ENCODE peak calls at places on chromosomes 6 and 20, in five cellular contexts. E, X, Y, C and F are unnamed samples.
A peak's percentile ranks its signal among the peaks of the same experiment; 100 is the strongest.

GRCh38 chr6:87925373-87926060 is 122.1 kb upstream of the SPACA1 start:
- DNase-seq in E (no peak), X (no peak), Y (no peak), C (no peak), F (no peak)

GRCh38 chr20:46681032-46681854 is 8.0 kb downstream of the TP53RK start:
- DNase-seq in E (peak; percentile 75), X (peak; percentile 5), Y (peak; percentile 54), C (peak; percentile 93), F (peak; percentile 46)

GRCh38 chr20:14583413-14583812 is 246.0 kb upstream of the FLRT3 start:
- DNase-seq in E (no peak), X (no peak), Y (no peak), C (no peak), F (no peak)

GRCh38 chr6:70108230-70108629 is 194.7 kb downstream of the COL9A1 start:
- DNase-seq in E (no peak), X (no peak), Y (peak; percentile 34), C (no peak), F (no peak)

GRCh38 chr6:166078294-166078693 is 89.4 kb downstream of the TBXT start:
- DNase-seq in E (no peak), X (no peak), Y (no peak), C (no peak), F (no peak)

GRCh38 chr6:167491403-167492095 is 166.7 kb downstream of the TTLL2 start:
- DNase-seq in E (no peak), X (no peak), Y (no peak), C (no peak), F (no peak)

GRCh38 chr6:96157018-96157565 is 141.3 kb downstream of the FUT9 start:
- DNase-seq in E (no peak), X (no peak), Y (no peak), C (no peak), F (no peak)

GRCh38 chr20:25223179-25223661 is 24.7 kb upstream of the PYGB start:
- DNase-seq in E (peak; percentile 69), X (no peak), Y (no peak), C (peak; percentile 90), F (no peak)

GRCh38 chr6:166173292-166173951 is 5.8 kb upstream of the TBXT start:
- DNase-seq in E (peak; percentile 82), X (no peak), Y (no peak), C (peak; percentile 91), F (no peak)

GRCh38 chr6:57303931-57304681 is 13.3 kb upstream of the PRIM2 start:
- DNase-seq in E (no peak), X (no peak), Y (no peak), C (no peak), F (no peak)

GRCh38 chr6:39254999-39255535 is 25.8 kb upstream of the KCNK5 start:
- DNase-seq in E (no peak), X (no peak), Y (no peak), C (no peak), F (no peak)

GRCh38 chr20:64105846-64106434 is 1.4 kb downstream of the NPBWR2 start:
- DNase-seq in E (no peak), X (no peak), Y (no peak), C (peak; percentile 36), F (no peak)

GRCh38 chr20:62524486-62524885 is 48.7 kb upstream of the GATA5 start:
- DNase-seq in E (no peak), X (no peak), Y (no peak), C (no peak), F (no peak)
- H3K27ac ChIP-seq in E (no peak overlapping the region), X (no peak overlapping the region), Y (no peak overlapping the region), C (no peak overlapping the region), F (no peak overlapping the region)

GRCh38 chr6:1821188-1822183 is 211.8 kb downstream of the FOXC1 start:
- DNase-seq in E (no peak), X (no peak), Y (no peak), C (no peak), F (no peak)
- H3K27ac ChIP-seq in E (no peak overlapping the region), X (no peak overlapping the region), Y (no peak overlapping the region), C (no peak overlapping the region), F (no peak overlapping the region)

GRCh38 chr6:149234051-149234962 is 83.2 kb upstream of the TAB2 start:
- DNase-seq in E (no peak), X (no peak), Y (peak; percentile 77), C (no peak), F (no peak)
- H3K27ac ChIP-seq in E (no peak overlapping the region), X (peak overlapping the region; percentile 22), Y (peak overlapping the region; percentile 83), C (peak overlapping the region; percentile 65), F (no peak overlapping the region)

GRCh38 chr6:113565306-113565705 is 291.8 kb upstream of the MARCKS start:
- DNase-seq in E (no peak), X (no peak), Y (no peak), C (no peak), F (no peak)
- H3K27ac ChIP-seq in E (no peak overlapping the region), X (no peak overlapping the region), Y (no peak overlapping the region), C (peak overlapping the region; percentile 93), F (peak overlapping the region; percentile 46)

DNA sequence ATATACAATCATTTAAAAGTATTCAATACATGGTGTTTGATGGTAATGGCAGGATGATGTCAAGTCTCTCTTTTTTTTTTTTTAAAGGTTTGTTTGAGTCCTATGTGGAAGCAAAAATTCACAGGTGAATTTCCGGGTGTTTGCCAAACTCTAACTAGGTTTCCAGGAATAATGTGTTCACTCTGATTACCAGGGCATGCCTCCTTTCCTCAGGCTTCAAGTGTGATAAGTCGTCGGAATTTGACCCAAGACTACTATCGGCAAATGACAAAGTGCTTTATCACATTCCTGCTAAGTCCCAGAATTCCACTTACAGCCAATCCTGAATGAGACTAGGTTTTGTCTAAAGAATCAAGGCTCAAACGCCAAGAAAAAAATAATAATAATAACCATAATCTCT is 7.3 kb downstream of the OARD1 start:
- DNase-seq in E (no peak), X (no peak), Y (no peak), C (no peak), F (no peak)
- H3K27ac ChIP-seq in E (no peak overlapping the region), X (no peak overlapping the region), Y (no peak overlapping the region), C (no peak overlapping the region), F (no peak overlapping the region)

DNA sequence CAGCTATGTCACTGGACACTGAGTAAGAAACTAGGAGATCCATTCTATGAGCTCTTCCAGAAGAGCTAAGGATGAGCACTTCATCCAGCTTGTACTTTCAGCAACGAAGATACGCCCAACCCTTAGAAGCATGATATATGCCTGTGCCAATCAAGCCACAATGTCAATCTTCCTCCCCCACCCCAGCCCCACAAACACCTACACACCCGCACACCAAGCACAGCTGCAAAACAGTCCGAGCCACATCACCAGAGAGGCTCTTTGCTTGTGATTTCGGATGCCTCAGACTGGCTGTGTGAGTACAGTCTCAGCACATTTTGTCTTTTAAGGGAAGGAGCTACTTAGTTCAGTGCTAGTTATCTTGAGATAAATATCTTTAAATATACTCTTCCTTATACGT is 260.6 kb downstream of the FOXC1 start:
- DNase-seq in E (no peak), X (no peak), Y (no peak), C (no peak), F (no peak)
- H3K27ac ChIP-seq in E (no peak overlapping the region), X (no peak overlapping the region), Y (no peak overlapping the region), C (no peak overlapping the region), F (no peak overlapping the region)

GRCh38 chr6:47180633-47181032 is 129.1 kb downstream of the TNFRSF21 start:
- DNase-seq in E (peak; percentile 31), X (no peak), Y (no peak), C (peak; percentile 69), F (no peak)
- H3K27ac ChIP-seq in E (no peak overlapping the region), X (no peak overlapping the region), Y (no peak overlapping the region), C (no peak overlapping the region), F (no peak overlapping the region)

DNA sequence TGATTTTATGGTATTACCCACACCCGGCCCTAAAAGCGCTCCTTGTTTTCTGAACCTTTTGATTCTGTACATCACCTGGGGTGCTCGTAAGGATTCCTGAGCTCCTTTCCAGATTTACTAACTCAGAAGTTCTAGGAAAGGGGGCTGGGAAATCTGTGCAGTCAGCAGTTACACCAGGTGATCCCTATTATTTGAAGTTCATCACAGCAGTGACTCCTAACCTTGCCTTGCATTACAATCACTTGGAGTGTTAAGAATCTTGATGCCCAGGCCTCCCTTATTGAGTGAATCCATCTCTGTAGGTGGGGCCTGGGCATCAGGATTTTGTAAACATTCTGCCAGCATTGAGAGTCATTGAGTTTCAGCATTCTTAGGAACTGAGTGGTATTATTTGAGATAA is 44.7 kb downstream of the BMP6 start:
- DNase-seq in E (no peak), X (no peak), Y (no peak), C (no peak), F (no peak)
- H3K27ac ChIP-seq in E (no peak overlapping the region), X (no peak overlapping the region), Y (no peak overlapping the region), C (no peak overlapping the region), F (no peak overlapping the region)